ENCODE peak calls at places on chromosomes 2 and 18, in six cellular contexts. D is astrocyte of the spinal cord, M is nephron progenitor cell, B is cardiac muscle cell, R is AG09319, J is HFF-Myc. F is an unnamed sample.

GRCh38 chr2:98911376-98912154 is 24.5 kb downstream of the CRACDL start:
- DNase-seq in J (no peak), D (peak), R (no peak), M (no peak), B (no peak), F (peak)

GRCh38 chr2:174023591-174024523 is 58.7 kb upstream of the SP3 start:
- DNase-seq in D (peak), R (peak), J (peak), M (peak), B (peak), F (no peak)

GRCh38 chr18:363327-364115 is 95.7 kb upstream of the THOC1 start:
- DNase-seq in J (no peak), D (peak), M (no peak), R (no peak), B (no peak), F (no peak)

GRCh38 chr2:229226372-229226771 is 44.7 kb downstream of the PID1 start:
- DNase-seq in M (no peak), B (no peak), D (no peak), J (no peak), R (no peak), F (no peak)

GRCh38 chr18:13583567-13584245 is 142.7 kb downstream of the FAM210A start:
- DNase-seq in D (no peak), J (no peak), R (no peak), B (no peak), M (no peak), F (no peak)

GRCh38 chr2:129345540-129345939 is 633.9 kb upstream of the RAB6C start:
- DNase-seq in J (no peak), D (no peak), B (no peak), M (no peak), R (no peak), F (no peak)

GRCh38 chr2:132415256-132416079 is 1.1 kb upstream of the GPR39 start:
- DNase-seq in M (no peak), B (no peak), J (peak), R (no peak), D (peak), F (no peak)

GRCh38 chr2:10817413-10817812 is 4.8 kb upstream of the PDIA6 start:
- DNase-seq in B (peak), D (no peak), M (peak), J (no peak), R (no peak), F (no peak)

GRCh38 chr2:45311559-45311958 is 299.5 kb downstream of the SRBD1 start:
- DNase-seq in D (no peak), M (no peak), R (no peak), J (no peak), B (no peak), F (no peak)

GRCh38 chr2:52036853-52037252 is 1004.9 kb upstream of the NRXN1 start:
- DNase-seq in B (no peak), J (no peak), R (no peak), D (no peak), M (no peak), F (no peak)

GRCh38 chr18:3593381-3593903 is 143.5 kb downstream of the TGIF1 start:
- DNase-seq in B (no peak), D (peak), M (no peak), J (no peak), R (no peak), F (no peak)

GRCh38 chr18:44955825-44956224 is 275.1 kb downstream of the SETBP1 start:
- DNase-seq in J (no peak), B (no peak), R (no peak), M (no peak), D (no peak), F (no peak)

GRCh38 chr18:59715966-59716369 is 18.7 kb upstream of the CCBE1 start:
- DNase-seq in B (no peak), D (peak), M (no peak), J (peak), R (peak), F (no peak)

GRCh38 chr2:136141510-136142154 is 23.7 kb upstream of the CXCR4 start:
- DNase-seq in D (no peak), R (no peak), M (no peak), B (no peak), J (no peak), F (no peak)

GRCh38 chr2:201575971-201576370 is 67.3 kb downstream of the TMEM237 start:
- DNase-seq in J (no peak), B (no peak), M (no peak), D (no peak), R (no peak), F (no peak)

GRCh38 chr2:605674-606608 is 71.3 kb downstream of the TMEM18 start:
- DNase-seq in D (no peak), R (no peak), B (no peak), J (no peak), M (no peak), F (no peak)

GRCh38 chr2:604385-604784 is 72.8 kb downstream of the TMEM18 start:
- DNase-seq in B (no peak), M (no peak), R (no peak), J (no peak), D (no peak), F (no peak)

GRCh38 chr2:603869-604268 is 73.3 kb downstream of the TMEM18 start:
- DNase-seq in D (no peak), R (no peak), B (no peak), J (no peak), M (no peak), F (no peak)

GRCh38 chr2:603427-603826 is 73.8 kb downstream of the TMEM18 start:
- DNase-seq in J (no peak), D (no peak), B (no peak), M (no peak), R (no peak), F (no peak)

GRCh38 chr2:604826-605524 is 72.2 kb downstream of the TMEM18 start:
- DNase-seq in M (no peak), B (no peak), R (no peak), J (no peak), D (no peak), F (no peak)
- TF ChIP-seq CTCF in M (no peak), B (no peak), R (no peak), J (no peak), D (no peak), F (no peak)

GRCh38 chr2:6674381-6674780 is 191.3 kb downstream of the CMPK2 start:
- DNase-seq in B (no peak), J (no peak), M (no peak), D (peak), R (no peak), F (no peak)
- TF ChIP-seq CTCF in B (no peak), J (no peak), M (no peak), D (no peak), R (no peak), F (no peak)

DNA sequence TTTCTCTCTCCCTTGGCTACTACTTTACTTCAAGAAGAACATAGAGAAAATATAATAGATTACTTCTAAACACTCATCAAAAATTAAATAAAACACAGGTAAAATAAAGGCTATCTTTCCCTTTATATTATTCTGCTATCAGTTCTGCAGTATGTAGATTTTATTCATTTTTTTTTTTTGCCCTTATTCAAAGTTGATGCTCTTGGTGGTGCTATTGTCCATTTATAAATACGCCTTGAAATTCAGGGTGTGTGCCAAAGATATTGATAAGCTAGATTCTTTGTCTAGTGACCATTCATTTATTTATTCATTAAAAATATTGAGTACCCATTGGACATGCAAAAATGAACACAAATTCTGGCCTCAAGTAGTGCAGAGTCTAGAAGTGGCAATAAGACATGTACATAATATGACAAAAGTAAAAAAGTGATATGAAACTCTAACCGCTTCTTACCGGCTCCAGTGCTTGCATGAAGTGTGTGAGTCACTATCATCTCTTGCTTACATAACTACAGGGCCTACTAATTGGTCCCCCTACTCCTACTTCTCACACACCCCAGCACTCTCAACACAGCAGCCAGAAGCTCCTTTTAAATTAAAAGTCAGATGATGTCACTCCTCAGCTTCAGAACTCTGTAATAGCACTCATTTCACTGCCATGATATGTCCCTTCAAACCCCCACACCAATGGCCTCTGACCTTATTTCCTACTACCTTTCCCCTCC is 208.3 kb upstream of the FANCL start:
- DNase-seq in M (no peak), D (no peak), B (no peak), J (no peak), R (no peak), F (no peak)
- TF ChIP-seq CTCF in M (no peak), D (no peak), B (no peak), J (no peak), R (no peak), F (peak)

GRCh38 chr2:19543271-19544019 is 185.0 kb upstream of the OSR1 start:
- DNase-seq in M (no peak), J (no peak), B (no peak), D (peak), R (no peak), F (no peak)

GRCh38 chr2:19544020-19544383 is 185.6 kb upstream of the OSR1 start:
- DNase-seq in B (no peak), D (peak), M (no peak), R (no peak), J (no peak), F (no peak)

GRCh38 chr2:19548116-19548515 is 189.7 kb upstream of the OSR1 start:
- DNase-seq in B (no peak), M (no peak), J (no peak), D (no peak), R (no peak), F (peak)

GRCh38 chr2:19547321-19547720 is 188.9 kb upstream of the OSR1 start:
- DNase-seq in D (peak), M (no peak), J (no peak), B (no peak), R (no peak), F (no peak)

GRCh38 chr2:19545507-19545906 is 187.1 kb upstream of the OSR1 start:
- DNase-seq in D (no peak), B (no peak), J (no peak), R (no peak), M (no peak), F (no peak)
- TF ChIP-seq CTCF in D (no peak), B (no peak), J (no peak), R (no peak), M (no peak), F (no peak)

GRCh38 chr2:113966832-113967231 is 76.9 kb downstream of the ACTR3 start:
- DNase-seq in R (no peak), J (no peak), M (no peak), B (no peak), D (peak), F (no peak)

GRCh38 chr2:113964436-113964835 is 74.5 kb downstream of the ACTR3 start:
- DNase-seq in R (no peak), D (no peak), J (no peak), B (no peak), M (no peak), F (no peak)

GRCh38 chr2:113965228-113965627 is 75.3 kb downstream of the ACTR3 start:
- DNase-seq in D (no peak), R (no peak), M (no peak), J (no peak), B (no peak), F (no peak)

GRCh38 chr2:113966171-113966570 is 76.3 kb downstream of the ACTR3 start:
- DNase-seq in D (no peak), B (no peak), M (no peak), J (no peak), R (no peak), F (no peak)

GRCh38 chr2:113965644-113966043 is 75.8 kb downstream of the ACTR3 start:
- DNase-seq in M (peak), B (peak), D (peak), J (no peak), R (no peak), F (no peak)
- TF ChIP-seq CTCF in M (peak), B (peak), D (peak), J (peak), R (peak), F (peak)

GRCh38 chr2:110116033-110116710 is 550 bp upstream of the MALL start:
- DNase-seq in J (peak), M (peak), D (peak), B (peak), R (no peak), F (no peak)
- TF ChIP-seq CTCF in J (peak), M (peak), D (peak), B (peak), R (peak), F (peak)

GRCh38 chr2:103823847-103824246 is 1030.1 kb upstream of the POU3F3 start:
- DNase-seq in M (no peak), J (no peak), R (no peak), B (no peak), D (no peak), F (no peak)
- TF ChIP-seq CTCF in M (no peak), J (no peak), R (no peak), B (no peak), D (no peak), F (no peak)